ENCODE peak calls at places on chromosomes 13 and 19, in nine cellular contexts. One of them, this sample, is unnamed.

GRCh38 chr13:30698023-30698422 is 37.3 kb upstream of the ALOX5AP start:
- DNase-seq in kidney: no peak
- DNase-seq in colonic mucosa: no peak
- DNase-seq in neural crest cell: no peak
- DNase-seq in lung microvascular endothelial cell: peak; percentile 81
- DNase-seq in T-cell: no peak
- DNase-seq in AG09319: peak; percentile 32
- DNase-seq in lower leg skin: no peak
- DNase-seq in naive thymus-derived CD8-positive, alpha-beta T cell: no peak
- DNase-seq in this sample: no peak

GRCh38 chr13:74705438-74705837 is 571.2 kb upstream of the KLF12 start:
- DNase-seq in kidney: no peak
- DNase-seq in colonic mucosa: no peak
- DNase-seq in neural crest cell: no peak
- DNase-seq in lung microvascular endothelial cell: no peak
- DNase-seq in T-cell: no peak
- DNase-seq in AG09319: no peak
- DNase-seq in lower leg skin: no peak
- DNase-seq in naive thymus-derived CD8-positive, alpha-beta T cell: no peak
- DNase-seq in this sample: no peak

GRCh38 chr13:66640231-66640630 is 589.9 kb downstream of the PCDH9 start:
- DNase-seq in kidney: no peak
- DNase-seq in colonic mucosa: no peak
- DNase-seq in neural crest cell: no peak
- DNase-seq in lung microvascular endothelial cell: no peak
- DNase-seq in T-cell: no peak
- DNase-seq in AG09319: no peak
- DNase-seq in lower leg skin: no peak
- DNase-seq in naive thymus-derived CD8-positive, alpha-beta T cell: no peak
- DNase-seq in this sample: no peak

GRCh38 chr13:96492758-96493157 is 402.9 kb downstream of the HS6ST3 start:
- DNase-seq in kidney: no peak
- DNase-seq in colonic mucosa: no peak
- DNase-seq in neural crest cell: no peak
- DNase-seq in lung microvascular endothelial cell: no peak
- DNase-seq in T-cell: no peak
- DNase-seq in AG09319: no peak
- DNase-seq in lower leg skin: no peak
- DNase-seq in naive thymus-derived CD8-positive, alpha-beta T cell: no peak
- DNase-seq in this sample: no peak

GRCh38 chr19:30175987-30176386 is 196.2 kb upstream of the ZNF536 start:
- DNase-seq in kidney: no peak
- DNase-seq in colonic mucosa: no peak
- DNase-seq in neural crest cell: no peak
- DNase-seq in lung microvascular endothelial cell: no peak
- DNase-seq in T-cell: no peak
- DNase-seq in AG09319: no peak
- DNase-seq in lower leg skin: no peak
- DNase-seq in naive thymus-derived CD8-positive, alpha-beta T cell: no peak
- DNase-seq in this sample: peak; percentile 64

GRCh38 chr13:83352391-83352790 is 529.9 kb downstream of the SLITRK1 start:
- DNase-seq in kidney: no peak
- DNase-seq in colonic mucosa: no peak
- DNase-seq in neural crest cell: no peak
- DNase-seq in lung microvascular endothelial cell: no peak
- DNase-seq in T-cell: no peak
- DNase-seq in AG09319: no peak
- DNase-seq in lower leg skin: no peak
- DNase-seq in naive thymus-derived CD8-positive, alpha-beta T cell: no peak
- DNase-seq in this sample: no peak

GRCh38 chr19:31415322-31415721 is 66.1 kb upstream of the TSHZ3 start:
- DNase-seq in kidney: no peak
- DNase-seq in colonic mucosa: no peak
- DNase-seq in neural crest cell: no peak
- DNase-seq in lung microvascular endothelial cell: no peak
- DNase-seq in T-cell: no peak
- DNase-seq in AG09319: no peak
- DNase-seq in lower leg skin: no peak
- DNase-seq in naive thymus-derived CD8-positive, alpha-beta T cell: no peak
- DNase-seq in this sample: no peak

GRCh38 chr13:50379584-50379983 is 364.3 kb downstream of the KCNRG start:
- DNase-seq in kidney: no peak
- DNase-seq in colonic mucosa: no peak
- DNase-seq in neural crest cell: no peak
- DNase-seq in lung microvascular endothelial cell: no peak
- DNase-seq in T-cell: no peak
- DNase-seq in AG09319: no peak
- DNase-seq in lower leg skin: no peak
- DNase-seq in naive thymus-derived CD8-positive, alpha-beta T cell: no peak
- DNase-seq in this sample: peak; percentile 31

GRCh38 chr13:39036212-39036611 is 1.7 kb downstream of the PROSER1 start:
- DNase-seq in kidney: no peak
- DNase-seq in colonic mucosa: peak; percentile 30
- DNase-seq in neural crest cell: no peak
- DNase-seq in lung microvascular endothelial cell: peak; percentile 39
- DNase-seq in T-cell: peak; percentile 5
- DNase-seq in AG09319: no peak
- DNase-seq in lower leg skin: no peak
- DNase-seq in naive thymus-derived CD8-positive, alpha-beta T cell: no peak
- DNase-seq in this sample: no peak

GRCh38 chr13:67620665-67621064 is 390.5 kb upstream of the PCDH9 start:
- DNase-seq in kidney: no peak
- DNase-seq in colonic mucosa: no peak
- DNase-seq in neural crest cell: no peak
- DNase-seq in lung microvascular endothelial cell: no peak
- DNase-seq in T-cell: no peak
- DNase-seq in AG09319: no peak
- DNase-seq in lower leg skin: no peak
- DNase-seq in naive thymus-derived CD8-positive, alpha-beta T cell: no peak
- DNase-seq in this sample: no peak

GRCh38 chr13:73303858-73304257 is 245.1 kb downstream of the KLF5 start:
- DNase-seq in kidney: no peak
- DNase-seq in colonic mucosa: no peak
- DNase-seq in neural crest cell: no peak
- DNase-seq in lung microvascular endothelial cell: no peak
- DNase-seq in T-cell: no peak
- DNase-seq in AG09319: no peak
- DNase-seq in lower leg skin: no peak
- DNase-seq in naive thymus-derived CD8-positive, alpha-beta T cell: no peak
- DNase-seq in this sample: no peak

GRCh38 chr13:21673592-21674270 is 2.9 kb downstream of the FGF9 start:
- DNase-seq in kidney: peak; percentile 75
- DNase-seq in colonic mucosa: peak; percentile 56
- DNase-seq in neural crest cell: peak; percentile 57
- DNase-seq in lung microvascular endothelial cell: peak; percentile 63
- DNase-seq in T-cell: peak; percentile 22
- DNase-seq in AG09319: no peak
- DNase-seq in lower leg skin: no peak
- DNase-seq in naive thymus-derived CD8-positive, alpha-beta T cell: peak; percentile 66
- DNase-seq in this sample: no peak

GRCh38 chr19:10812196-10812595 is 23.8 kb downstream of the TMED1 start:
- DNase-seq in kidney: no peak
- DNase-seq in colonic mucosa: no peak
- DNase-seq in neural crest cell: no peak
- DNase-seq in lung microvascular endothelial cell: no peak
- DNase-seq in T-cell: no peak
- DNase-seq in AG09319: no peak
- DNase-seq in lower leg skin: no peak
- DNase-seq in naive thymus-derived CD8-positive, alpha-beta T cell: no peak
- DNase-seq in this sample: no peak

GRCh38 chr13:100387416-100387815 is 201.2 kb downstream of the GGACT start:
- DNase-seq in kidney: no peak
- DNase-seq in colonic mucosa: no peak
- DNase-seq in neural crest cell: no peak
- DNase-seq in lung microvascular endothelial cell: no peak
- DNase-seq in T-cell: no peak
- DNase-seq in AG09319: no peak
- DNase-seq in lower leg skin: no peak
- DNase-seq in naive thymus-derived CD8-positive, alpha-beta T cell: no peak
- DNase-seq in this sample: no peak

GRCh38 chr13:27432612-27433210 is 8.3 kb downstream of the GTF3A start:
- DNase-seq in kidney: no peak
- DNase-seq in colonic mucosa: no peak
- DNase-seq in neural crest cell: no peak
- DNase-seq in lung microvascular endothelial cell: no peak
- DNase-seq in T-cell: peak; percentile 30
- DNase-seq in AG09319: no peak
- DNase-seq in lower leg skin: no peak
- DNase-seq in naive thymus-derived CD8-positive, alpha-beta T cell: no peak
- DNase-seq in this sample: no peak

GRCh38 chr19:8366121-8366581 is 2.2 kb downstream of the ANGPTL4 start:
- DNase-seq in kidney: no peak
- DNase-seq in colonic mucosa: no peak
- DNase-seq in neural crest cell: no peak
- DNase-seq in lung microvascular endothelial cell: no peak
- DNase-seq in T-cell: no peak
- DNase-seq in AG09319: no peak
- DNase-seq in lower leg skin: no peak
- DNase-seq in naive thymus-derived CD8-positive, alpha-beta T cell: no peak
- DNase-seq in this sample: no peak

GRCh38 chr13:99289674-99290337 is 17.4 kb downstream of the GPR183 start:
- DNase-seq in kidney: no peak
- DNase-seq in colonic mucosa: no peak
- DNase-seq in neural crest cell: no peak
- DNase-seq in lung microvascular endothelial cell: no peak
- DNase-seq in T-cell: peak; percentile 54
- DNase-seq in AG09319: no peak
- DNase-seq in lower leg skin: no peak
- DNase-seq in naive thymus-derived CD8-positive, alpha-beta T cell: no peak
- DNase-seq in this sample: no peak